ENCODE peak calls at places on chromosome 2, in five cellular contexts. D is tibial nerve, W is GM23338, Y is keratinocyte, X is cardiac muscle cell. A is an unnamed sample.

GRCh38 chr2:54422072-54422581 is 34.0 kb upstream of the SPTBN1 start:
- DNase-seq in D (no peak), X (no peak), Y (no peak), W (no peak), A (no peak)

GRCh38 chr2:151946856-151947523 is 118.8 kb upstream of the ARL5A start:
- DNase-seq in Y (no peak), D (peak; percentile 60), X (peak; percentile 68), W (peak; percentile 95), A (peak; percentile 60)

GRCh38 chr2:65407240-65407639 is 25.2 kb downstream of the SPRED2 start:
- DNase-seq in Y (no peak), X (no peak), D (no peak), W (no peak), A (no peak)

GRCh38 chr2:201483337-201483736 is 31.8 kb downstream of the STRADB start:
- DNase-seq in Y (no peak), D (no peak), X (no peak), W (no peak), A (no peak)

GRCh38 chr2:102520009-102520408 is 47.0 kb downstream of the SLC9A4 start:
- DNase-seq in D (no peak), Y (no peak), X (peak; percentile 51), W (peak; percentile 43), A (no peak)

GRCh38 chr2:169999041-169999440 is 171.8 kb downstream of the UBR3 start:
- DNase-seq in X (no peak), W (no peak), D (no peak), Y (no peak), A (no peak)

GRCh38 chr2:30425326-30425725 is 21.7 kb upstream of the LCLAT1 start:
- DNase-seq in D (no peak), Y (no peak), X (no peak), W (no peak), A (no peak)

GRCh38 chr2:26946841-26947784 is 23.3 kb upstream of the MAPRE3 start:
- DNase-seq in Y (no peak), W (no peak), D (peak; percentile 36), X (peak; percentile 81), A (peak; percentile 72)

GRCh38 chr2:24919100-24919976 is 699 bp downstream of the ADCY3 start:
- DNase-seq in X (peak; percentile 5), Y (no peak), W (peak; percentile 50), D (no peak), A (peak; percentile 58)

GRCh38 chr2:115094441-115094840 is 652.0 kb downstream of the DPP10 start:
- DNase-seq in X (no peak), W (no peak), Y (no peak), D (no peak), A (no peak)

GRCh38 chr2:33272001-33272400 is 204.4 kb upstream of the RASGRP3 start:
- DNase-seq in D (no peak), W (no peak), X (no peak), Y (no peak), A (no peak)

GRCh38 chr2:3180082-3180908 is 197.3 kb downstream of the EIPR1 start:
- DNase-seq in W (no peak), X (no peak), D (no peak), Y (no peak), A (no peak)

GRCh38 chr2:175152242-175152641 is 15.8 kb downstream of the ATF2 start:
- DNase-seq in D (no peak), W (no peak), X (no peak), Y (no peak), A (no peak)

GRCh38 chr2:223797811-223798721 is 39.3 kb downstream of the AP1S3 start:
- DNase-seq in Y (no peak), X (peak; percentile 40), W (peak; percentile 24), D (peak; percentile 41), A (no peak)

GRCh38 chr2:144322379-144322778 is 197.5 kb downstream of the ZEB2 start:
- DNase-seq in Y (no peak), X (no peak), D (no peak), W (no peak), A (no peak)

GRCh38 chr2:70094978-70095832 is 7.9 kb downstream of the PCBP1 start:
- DNase-seq in Y (peak; percentile 45), D (peak; percentile 48), W (no peak), X (no peak), A (no peak)

GRCh38 chr2:62227386-62228075 is 31.6 kb downstream of the B3GNT2 start:
- DNase-seq in X (no peak), W (no peak), Y (no peak), D (no peak), A (no peak)
- H3K27me3 ChIP-seq in X (no peaks in the 10 kb centered on the region), W (no peaks in the 10 kb centered on the region), Y (no peaks in the 10 kb centered on the region), D (no peaks in the 10 kb centered on the region), A (no peaks in the 10 kb centered on the region)

GRCh38 chr2:48993576-48993975 is 160.7 kb downstream of the FSHR start:
- DNase-seq in X (no peak), W (no peak), D (no peak), Y (no peak), A (no peak)

GRCh38 chr2:48991415-48992131 is 162.7 kb downstream of the FSHR start:
- DNase-seq in W (no peak), X (no peak), Y (no peak), D (no peak), A (no peak)
- H3K27ac ChIP-seq in W (no peak overlapping the region), X (no peak overlapping the region), Y (no peak overlapping the region), D (no peak overlapping the region), A (no peak overlapping the region)

GRCh38 chr2:66579494-66579893 is 144.6 kb downstream of the MEIS1 start:
- DNase-seq in Y (no peak), W (no peak), X (no peak), D (no peak), A (no peak)
- H3K27me3 ChIP-seq in Y (peaks cover 74% of the 10 kb centered on the region), W (peaks cover 93% of the 10 kb centered on the region), X (peaks cover 27% of the 10 kb centered on the region), D (peaks cover 95% of the 10 kb centered on the region), A (peaks cover 23% of the 10 kb centered on the region)

GRCh38 chr2:74011246-74011645 is 26.5 kb downstream of the TET3 start:
- DNase-seq in W (no peak), X (no peak), D (no peak), Y (no peak), A (no peak)
- H3K27ac ChIP-seq in W (no peak overlapping the region), X (no peak overlapping the region), D (no peak overlapping the region), Y (no peak overlapping the region), A (no peak overlapping the region)

A was measured in SJCRH30.